ENCODE peak calls at places on chromosomes 7 and 10, in five cellular contexts. Y is endodermal cell, A is ovary, L is cardiac muscle cell, Q is bronchial epithelial cell. C is an unnamed sample.
A peak's percentile ranks its signal among the peaks of the same experiment; 100 is the strongest.

GRCh38 chr7:32881074-32881982 is 10.2 kb downstream of the KBTBD2 start:
- DNase-seq in L (no peak), Q (no peak), Y (no peak), A (no peak), C (no peak)

GRCh38 chr10:132304756-132305509 is 2.8 kb downstream of the STK32C start:
- DNase-seq in L (no peak), A (no peak), Y (no peak), Q (no peak), C (no peak)

GRCh38 chr7:11623093-11623678 is 208.8 kb downstream of the THSD7A start:
- DNase-seq in Y (no peak), Q (peak; percentile 18), A (no peak), L (no peak), C (no peak)

GRCh38 chr10:5038703-5039102 is 35.0 kb upstream of the AKR1C2 start:
- DNase-seq in A (no peak), Y (no peak), Q (no peak), L (no peak), C (no peak)

GRCh38 chr10:80523776-80524175 is 13.9 kb upstream of the SH2D4B start:
- DNase-seq in Q (peak; percentile 62), A (no peak), Y (no peak), L (no peak), C (no peak)

GRCh38 chr7:150317748-150318444 is 5.3 kb upstream of the LRRC61 start:
- DNase-seq in Y (peak; percentile 39), A (no peak), L (no peak), Q (no peak), C (no peak)

GRCh38 chr7:158431055-158431940 is 156.3 kb downstream of the PTPRN2 start:
- DNase-seq in A (no peak), Q (no peak), L (no peak), Y (peak; percentile 44), C (no peak)

GRCh38 chr10:80502621-80503583 is 34.8 kb upstream of the SH2D4B start:
- DNase-seq in Y (no peak), A (no peak), L (no peak), Q (peak; percentile 80), C (no peak)

GRCh38 chr10:97445357-97445721 is 467 bp downstream of the EXOSC1 start:
- DNase-seq in Q (no peak), A (no peak), Y (no peak), L (no peak), C (no peak)

GRCh38 chr10:97444212-97444611 is 1.6 kb downstream of the EXOSC1 start:
- DNase-seq in A (no peak), Y (no peak), Q (no peak), L (no peak), C (no peak)

GRCh38 chr10:97445722-97446639 is at the start of the genes EXOSC1 and ZDHHC16:
- DNase-seq in A (peak; percentile 87), Q (peak; percentile 96), L (peak; percentile 97), Y (peak; percentile 98), C (peak; percentile 98)

GRCh38 chr10:97442277-97442676 is 3.5 kb downstream of the EXOSC1 start:
- DNase-seq in Y (no peak), Q (no peak), L (no peak), A (no peak), C (no peak)
- H3K36me3 ChIP-seq in Y (peaks cover 31% of the 10 kb centered on the region), Q (peaks cover 5% of the 10 kb centered on the region), L (peaks cover 16% of the 10 kb centered on the region), A (no peaks in the 10 kb centered on the region), C (no peaks in the 10 kb centered on the region)

GRCh38 chr10:110263164-110263563 is 41.6 kb downstream of the SMNDC1 start:
- DNase-seq in L (no peak), A (no peak), Y (no peak), Q (no peak), C (no peak)
- H3K4me3 ChIP-seq in L (no peak overlapping the region), A (no peak overlapping the region), Y (no peak overlapping the region), Q (no peak overlapping the region), C (no peak overlapping the region)

GRCh38 chr10:78000206-78000605 is 29.1 kb downstream of the POLR3A start:
- DNase-seq in L (no peak), Y (no peak), Q (no peak), A (no peak), C (no peak)

GRCh38 chr10:78002541-78003284 is 26.6 kb downstream of the POLR3A start:
- DNase-seq in Y (no peak), Q (no peak), L (no peak), A (no peak), C (no peak)

GRCh38 chr10:78007172-78007571 is 22.1 kb downstream of the POLR3A start:
- DNase-seq in Y (no peak), L (no peak), Q (peak; percentile 35), A (no peak), C (no peak)

GRCh38 chr10:78000956-78001472 is 28.3 kb downstream of the POLR3A start:
- DNase-seq in Q (no peak), L (no peak), A (no peak), Y (no peak), C (no peak)

DNA sequence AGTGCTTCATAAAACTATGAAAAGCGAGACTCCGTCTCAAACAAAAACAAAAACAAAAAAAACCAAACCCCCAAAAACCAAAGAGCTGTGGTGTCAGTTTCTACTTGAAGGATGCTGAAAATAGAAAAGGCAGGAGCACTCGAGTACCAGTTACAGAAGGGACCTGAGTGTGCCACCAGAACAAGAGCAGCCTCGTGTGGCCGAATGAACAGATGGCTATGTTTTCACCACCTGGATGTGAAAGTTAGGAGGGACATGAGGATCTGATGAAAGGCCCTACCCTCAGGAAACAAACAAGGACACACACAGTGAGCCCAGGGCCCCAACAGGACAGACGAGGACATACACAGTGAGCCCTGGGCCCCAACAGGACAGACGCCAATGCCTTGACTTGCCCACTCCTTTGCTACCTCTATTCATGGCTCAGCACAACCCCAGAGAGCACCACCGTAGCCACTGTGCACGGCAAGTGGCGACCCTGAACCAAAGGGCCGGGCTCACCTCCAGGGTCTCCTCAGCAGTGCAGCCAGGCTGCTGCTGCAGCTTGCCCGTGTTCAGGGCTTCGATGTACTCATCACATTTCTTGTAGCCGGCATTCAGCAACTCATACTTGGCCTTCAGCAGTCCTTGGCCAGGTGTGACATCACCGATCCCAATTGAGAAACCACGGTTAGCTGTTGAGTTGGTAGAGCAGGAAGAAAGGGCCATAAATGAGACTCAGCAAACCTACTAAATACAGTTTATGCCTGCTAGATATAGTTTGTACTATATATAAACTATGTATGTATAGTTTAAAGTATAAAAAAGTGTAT is 24.9 kb downstream of the POLR3A start:
- DNase-seq in L (peak; percentile 42), A (no peak), Y (no peak), Q (no peak), C (no peak)
- H3K36me3 ChIP-seq in L (peaks cover 76% of the 10 kb centered on the region), A (no peaks in the 10 kb centered on the region), Y (peaks cover 92% of the 10 kb centered on the region), Q (peaks cover 24% of the 10 kb centered on the region), C (peaks cover 4% of the 10 kb centered on the region)

GRCh38 chr10:78185693-78186055 is 152.0 kb downstream of the RPS24 start:
- DNase-seq in L (no peak), A (no peak), Y (no peak), Q (no peak), C (no peak)
- H3K4me3 ChIP-seq in L (no peak overlapping the region), A (no peak overlapping the region), Y (no peak overlapping the region), Q (no peak overlapping the region), C (no peak overlapping the region)

DNA sequence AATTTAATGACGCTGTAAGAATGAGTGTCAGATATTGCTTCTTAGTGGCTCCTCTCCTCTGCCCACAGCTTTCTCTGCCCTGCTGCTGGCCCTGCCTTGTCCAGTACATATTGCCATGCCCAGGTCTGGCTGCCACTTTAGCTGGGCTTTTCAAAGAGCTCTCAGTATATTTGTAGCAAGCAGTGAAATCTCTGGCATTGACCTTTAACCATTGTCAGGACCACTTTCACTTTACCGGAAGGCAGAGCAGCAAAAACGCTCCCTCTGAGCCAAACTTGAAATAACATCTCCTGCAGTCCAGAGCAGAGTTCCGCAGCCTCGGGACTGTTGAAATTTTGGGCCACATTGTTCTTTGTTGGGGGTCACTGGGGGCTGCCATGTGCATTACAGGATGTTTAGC is 13.8 kb downstream of the PDSS1 start:
- DNase-seq in Q (no peak), Y (no peak), A (no peak), L (no peak), C (no peak)
- H3K36me3 ChIP-seq in Q (peaks cover 8% of the 10 kb centered on the region), Y (peaks cover 34% of the 10 kb centered on the region), A (no peaks in the 10 kb centered on the region), L (peaks cover 4% of the 10 kb centered on the region), C (no peaks in the 10 kb centered on the region)